ENCODE peak calls at places on chromosomes 2 and 18, in six cellular contexts. One of them, this sample, is unnamed.

GRCh38 chr2:163664610-163665009 is 71.2 kb downstream of the FIGN start:
- DNase-seq in endothelial cell of umbilical vein: no peak
- DNase-seq in mesenchymal stem cell: peak; percentile 94
- DNase-seq in mesendoderm: no peak
- DNase-seq in ascending aorta: no peak
- DNase-seq in kidney: no peak
- DNase-seq in this sample: peak; percentile 58

GRCh38 chr2:139196754-139197153 is 416.6 kb upstream of the NXPH2 start:
- DNase-seq in endothelial cell of umbilical vein: no peak
- DNase-seq in ascending aorta: no peak
- DNase-seq in mesenchymal stem cell: no peak
- DNase-seq in kidney: no peak
- DNase-seq in mesendoderm: no peak
- DNase-seq in this sample: no peak

GRCh38 chr2:96024336-96025106 is 10.2 kb downstream of the GPAT2 start:
- DNase-seq in ascending aorta: peak; percentile 58
- DNase-seq in kidney: peak; percentile 41
- DNase-seq in mesendoderm: no peak
- DNase-seq in mesenchymal stem cell: no peak
- DNase-seq in endothelial cell of umbilical vein: no peak
- DNase-seq in this sample: no peak

GRCh38 chr2:120847700-120848321 is 112.1 kb downstream of the GLI2 start:
- DNase-seq in mesendoderm: no peak
- DNase-seq in ascending aorta: no peak
- DNase-seq in endothelial cell of umbilical vein: no peak
- DNase-seq in kidney: peak; percentile 83
- DNase-seq in mesenchymal stem cell: no peak
- DNase-seq in this sample: no peak

GRCh38 chr2:161223139-161223732 is 63.0 kb downstream of the TANK start:
- DNase-seq in mesendoderm: peak; percentile 29
- DNase-seq in endothelial cell of umbilical vein: peak; percentile 77
- DNase-seq in kidney: no peak
- DNase-seq in mesenchymal stem cell: peak; percentile 59
- DNase-seq in ascending aorta: no peak
- DNase-seq in this sample: no peak

GRCh38 chr2:134679740-134680139 is 39.1 kb downstream of the TMEM163 start:
- DNase-seq in kidney: no peak
- DNase-seq in mesenchymal stem cell: no peak
- DNase-seq in ascending aorta: no peak
- DNase-seq in endothelial cell of umbilical vein: no peak
- DNase-seq in mesendoderm: no peak
- DNase-seq in this sample: no peak

GRCh38 chr2:5148392-5149085 is 543.6 kb upstream of the SOX11 start:
- DNase-seq in mesenchymal stem cell: no peak
- DNase-seq in ascending aorta: no peak
- DNase-seq in endothelial cell of umbilical vein: no peak
- DNase-seq in kidney: no peak
- DNase-seq in mesendoderm: no peak
- DNase-seq in this sample: no peak

GRCh38 chr2:201406077-201406662 is 45.1 kb downstream of the TRAK2 start:
- DNase-seq in ascending aorta: no peak
- DNase-seq in mesenchymal stem cell: peak; percentile 80
- DNase-seq in mesendoderm: no peak
- DNase-seq in kidney: no peak
- DNase-seq in endothelial cell of umbilical vein: peak; percentile 63
- DNase-seq in this sample: peak; percentile 39

GRCh38 chr2:228102949-228103348 is 78.5 kb downstream of the SPHKAP start:
- DNase-seq in mesendoderm: no peak
- DNase-seq in endothelial cell of umbilical vein: no peak
- DNase-seq in mesenchymal stem cell: no peak
- DNase-seq in kidney: no peak
- DNase-seq in ascending aorta: no peak
- DNase-seq in this sample: no peak

GRCh38 chr2:166293984-166294383 is 81.8 kb downstream of the SCN9A start:
- DNase-seq in endothelial cell of umbilical vein: no peak
- DNase-seq in kidney: no peak
- DNase-seq in mesenchymal stem cell: no peak
- DNase-seq in mesendoderm: no peak
- DNase-seq in ascending aorta: no peak
- DNase-seq in this sample: no peak

GRCh38 chr2:233542507-233542906 is 24.1 kb downstream of the USP40 start:
- DNase-seq in ascending aorta: no peak
- DNase-seq in endothelial cell of umbilical vein: no peak
- DNase-seq in mesenchymal stem cell: peak; percentile 68
- DNase-seq in kidney: no peak
- DNase-seq in mesendoderm: no peak
- DNase-seq in this sample: peak; percentile 61

GRCh38 chr18:69838620-69839411 is 108.9 kb downstream of the CD226 start:
- DNase-seq in ascending aorta: no peak
- DNase-seq in kidney: no peak
- DNase-seq in endothelial cell of umbilical vein: no peak
- DNase-seq in mesendoderm: peak; percentile 80
- DNase-seq in mesenchymal stem cell: no peak
- DNase-seq in this sample: no peak

GRCh38 chr2:147538088-147538487 is 306.7 kb upstream of the ACVR2A start:
- DNase-seq in ascending aorta: no peak
- DNase-seq in mesenchymal stem cell: peak; percentile 82
- DNase-seq in mesendoderm: peak; percentile 61
- DNase-seq in endothelial cell of umbilical vein: no peak
- DNase-seq in kidney: no peak
- DNase-seq in this sample: no peak

GRCh38 chr2:145593991-145594702 is 1074.2 kb upstream of the ZEB2 start:
- DNase-seq in mesenchymal stem cell: peak; percentile 91
- DNase-seq in kidney: no peak
- DNase-seq in mesendoderm: peak; percentile 49
- DNase-seq in endothelial cell of umbilical vein: peak; percentile 87
- DNase-seq in ascending aorta: no peak
- DNase-seq in this sample: peak; percentile 34

GRCh38 chr2:56117764-56118163 is 66.0 kb upstream of the CCDC85A start:
- DNase-seq in endothelial cell of umbilical vein: no peak
- DNase-seq in kidney: no peak
- DNase-seq in ascending aorta: no peak
- DNase-seq in mesenchymal stem cell: no peak
- DNase-seq in mesendoderm: peak; percentile 81
- DNase-seq in this sample: no peak

GRCh38 chr2:74864728-74865722 is 31.1 kb downstream of the HK2 start:
- DNase-seq in mesendoderm: peak; percentile 72
- DNase-seq in ascending aorta: no peak
- DNase-seq in endothelial cell of umbilical vein: no peak
- DNase-seq in mesenchymal stem cell: no peak
- DNase-seq in kidney: no peak
- DNase-seq in this sample: no peak

GRCh38 chr2:207746131-207746530 is 23.6 kb downstream of the FZD5 start:
- DNase-seq in endothelial cell of umbilical vein: peak; percentile 65
- DNase-seq in mesendoderm: peak; percentile 74
- DNase-seq in mesenchymal stem cell: peak; percentile 76
- DNase-seq in kidney: no peak
- DNase-seq in ascending aorta: no peak
- DNase-seq in this sample: peak; percentile 53

GRCh38 chr2:105802587-105802986 is 57.9 kb downstream of the NCK2 start:
- DNase-seq in mesenchymal stem cell: peak; percentile 11
- DNase-seq in endothelial cell of umbilical vein: no peak
- DNase-seq in mesendoderm: no peak
- DNase-seq in kidney: no peak
- DNase-seq in ascending aorta: no peak
- DNase-seq in this sample: no peak

GRCh38 chr2:241598487-241598886 is 38.5 kb downstream of the THAP4 start:
- DNase-seq in endothelial cell of umbilical vein: no peak
- DNase-seq in ascending aorta: no peak
- DNase-seq in kidney: no peak
- DNase-seq in mesendoderm: peak; percentile 57
- DNase-seq in mesenchymal stem cell: no peak
- DNase-seq in this sample: no peak

GRCh38 chr2:241161646-241162281 is 11.5 kb downstream of the PPP1R7 start:
- DNase-seq in endothelial cell of umbilical vein: no peak
- DNase-seq in mesenchymal stem cell: peak; percentile 33
- DNase-seq in ascending aorta: peak; percentile 87
- DNase-seq in kidney: peak; percentile 90
- DNase-seq in mesendoderm: no peak
- DNase-seq in this sample: no peak

GRCh38 chr2:74867841-74868658 is 34.1 kb downstream of the HK2 start:
- DNase-seq in ascending aorta: no peak
- DNase-seq in mesenchymal stem cell: peak; percentile 90
- DNase-seq in kidney: no peak
- DNase-seq in endothelial cell of umbilical vein: no peak
- DNase-seq in mesendoderm: no peak
- DNase-seq in this sample: no peak

GRCh38 chr18:79545714-79546113 is 133.9 kb upstream of the CTDP1 start:
- DNase-seq in ascending aorta: no peak
- DNase-seq in endothelial cell of umbilical vein: no peak
- DNase-seq in kidney: peak; percentile 46
- DNase-seq in mesendoderm: no peak
- DNase-seq in mesenchymal stem cell: no peak
- DNase-seq in this sample: no peak

GRCh38 chr2:176356251-176356650 is 87.0 kb downstream of the MTX2 start:
- DNase-seq in endothelial cell of umbilical vein: peak; percentile 2
- DNase-seq in mesenchymal stem cell: no peak
- DNase-seq in mesendoderm: no peak
- DNase-seq in ascending aorta: no peak
- DNase-seq in kidney: no peak
- DNase-seq in this sample: no peak

GRCh38 chr2:173159794-173160463 is 84.3 kb downstream of the MAP3K20 start:
- DNase-seq in mesenchymal stem cell: peak; percentile 99
- DNase-seq in endothelial cell of umbilical vein: peak; percentile 49
- DNase-seq in ascending aorta: peak; percentile 98
- DNase-seq in kidney: peak; percentile 90
- DNase-seq in mesendoderm: peak; percentile 85
- DNase-seq in this sample: peak; percentile 92

GRCh38 chr2:200741468-200742202 is 70.1 kb upstream of the BZW1 start:
- DNase-seq in mesenchymal stem cell: no peak
- DNase-seq in kidney: no peak
- DNase-seq in ascending aorta: no peak
- DNase-seq in endothelial cell of umbilical vein: no peak
- DNase-seq in mesendoderm: peak; percentile 26
- DNase-seq in this sample: no peak

GRCh38 chr2:29522951-29523669 is 398.3 kb downstream of the ALK start:
- DNase-seq in endothelial cell of umbilical vein: no peak
- DNase-seq in mesenchymal stem cell: peak; percentile 66
- DNase-seq in mesendoderm: no peak
- DNase-seq in kidney: no peak
- DNase-seq in ascending aorta: no peak
- DNase-seq in this sample: peak; percentile 58

GRCh38 chr2:59790186-59791142 is 763.0 kb downstream of the BCL11A start:
- DNase-seq in mesenchymal stem cell: no peak
- DNase-seq in kidney: no peak
- DNase-seq in endothelial cell of umbilical vein: no peak
- DNase-seq in mesendoderm: no peak
- DNase-seq in ascending aorta: no peak
- DNase-seq in this sample: no peak

GRCh38 chr2:203928849-203929248 is 7.7 kb upstream of the ICOS start:
- DNase-seq in ascending aorta: no peak
- DNase-seq in mesenchymal stem cell: no peak
- DNase-seq in endothelial cell of umbilical vein: peak; percentile 34
- DNase-seq in mesendoderm: no peak
- DNase-seq in kidney: no peak
- DNase-seq in this sample: no peak

GRCh38 chr2:50615296-50615695 is 416.6 kb downstream of the NRXN1 start:
- DNase-seq in ascending aorta: no peak
- DNase-seq in mesenchymal stem cell: no peak
- DNase-seq in mesendoderm: no peak
- DNase-seq in kidney: no peak
- DNase-seq in endothelial cell of umbilical vein: peak; percentile 7
- DNase-seq in this sample: no peak

DNA sequence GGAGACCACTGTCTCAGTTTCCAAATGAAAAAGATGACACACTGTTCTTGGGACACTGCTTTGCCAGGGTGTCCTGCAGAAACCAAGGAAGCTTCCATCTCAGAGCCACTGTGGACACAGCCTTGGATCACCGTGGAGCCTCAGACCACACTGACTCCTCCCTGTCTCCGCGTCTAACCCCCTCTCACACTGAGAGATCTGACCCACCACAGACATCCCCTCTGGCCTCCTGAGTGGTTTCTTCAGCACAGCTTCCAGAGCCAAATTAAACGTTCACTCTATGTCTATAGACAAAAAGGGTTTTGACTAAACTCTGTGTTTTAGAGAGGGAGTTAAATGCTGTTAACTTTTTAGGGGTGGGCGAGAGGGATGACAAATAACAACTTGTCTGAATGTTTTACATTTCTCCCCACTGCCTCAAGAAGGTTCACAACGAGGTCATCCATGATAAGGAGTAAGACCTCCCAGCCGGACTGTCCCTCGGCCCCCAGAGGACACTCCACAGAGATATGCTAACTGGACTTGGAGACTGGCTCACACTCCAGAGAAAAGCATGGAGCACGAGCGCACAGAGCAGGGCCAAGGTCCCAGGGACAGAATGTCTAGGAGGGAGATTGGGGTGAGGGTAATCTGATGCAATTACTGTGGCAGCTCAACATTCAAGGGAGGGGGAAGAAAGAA is 113.4 kb upstream of the PKDCC start:
- DNase-seq in endothelial cell of umbilical vein: no peak
- DNase-seq in kidney: peak; percentile 92
- DNase-seq in ascending aorta: no peak
- DNase-seq in mesenchymal stem cell: peak; percentile 91
- DNase-seq in mesendoderm: no peak
- DNase-seq in this sample: peak; percentile 26
- H3K27ac ChIP-seq in endothelial cell of umbilical vein: no peak overlapping the region
- H3K27ac ChIP-seq in kidney: no peak overlapping the region
- H3K27ac ChIP-seq in ascending aorta: peak overlapping the region; percentile 22
- H3K27ac ChIP-seq in mesenchymal stem cell: peak overlapping the region; percentile 54
- H3K27ac ChIP-seq in mesendoderm: no peak overlapping the region
- H3K27ac ChIP-seq in this sample: peak overlapping the region; percentile 92

GRCh38 chr18:6876646-6877045 is 147.1 kb downstream of the ARHGAP28 start:
- DNase-seq in mesendoderm: no peak
- DNase-seq in mesenchymal stem cell: peak; percentile 18
- DNase-seq in ascending aorta: no peak
- DNase-seq in kidney: no peak
- DNase-seq in endothelial cell of umbilical vein: no peak
- DNase-seq in this sample: peak; percentile 7
- H3K27ac ChIP-seq in mesendoderm: no peak overlapping the region
- H3K27ac ChIP-seq in mesenchymal stem cell: peak overlapping the region; percentile 46
- H3K27ac ChIP-seq in ascending aorta: no peak overlapping the region
- H3K27ac ChIP-seq in kidney: no peak overlapping the region
- H3K27ac ChIP-seq in endothelial cell of umbilical vein: no peak overlapping the region
- H3K27ac ChIP-seq in this sample: no peak overlapping the region

GRCh38 chr2:37271376-37272067 is 40.1 kb downstream of the NDUFAF7 start:
- DNase-seq in mesenchymal stem cell: no peak
- DNase-seq in kidney: no peak
- DNase-seq in mesendoderm: peak; percentile 87
- DNase-seq in ascending aorta: no peak
- DNase-seq in endothelial cell of umbilical vein: no peak
- DNase-seq in this sample: no peak
- H3K27ac ChIP-seq in mesenchymal stem cell: no peak overlapping the region
- H3K27ac ChIP-seq in kidney: no peak overlapping the region
- H3K27ac ChIP-seq in mesendoderm: no peak overlapping the region
- H3K27ac ChIP-seq in ascending aorta: no peak overlapping the region
- H3K27ac ChIP-seq in endothelial cell of umbilical vein: no peak overlapping the region
- H3K27ac ChIP-seq in this sample: no peak overlapping the region

DNA sequence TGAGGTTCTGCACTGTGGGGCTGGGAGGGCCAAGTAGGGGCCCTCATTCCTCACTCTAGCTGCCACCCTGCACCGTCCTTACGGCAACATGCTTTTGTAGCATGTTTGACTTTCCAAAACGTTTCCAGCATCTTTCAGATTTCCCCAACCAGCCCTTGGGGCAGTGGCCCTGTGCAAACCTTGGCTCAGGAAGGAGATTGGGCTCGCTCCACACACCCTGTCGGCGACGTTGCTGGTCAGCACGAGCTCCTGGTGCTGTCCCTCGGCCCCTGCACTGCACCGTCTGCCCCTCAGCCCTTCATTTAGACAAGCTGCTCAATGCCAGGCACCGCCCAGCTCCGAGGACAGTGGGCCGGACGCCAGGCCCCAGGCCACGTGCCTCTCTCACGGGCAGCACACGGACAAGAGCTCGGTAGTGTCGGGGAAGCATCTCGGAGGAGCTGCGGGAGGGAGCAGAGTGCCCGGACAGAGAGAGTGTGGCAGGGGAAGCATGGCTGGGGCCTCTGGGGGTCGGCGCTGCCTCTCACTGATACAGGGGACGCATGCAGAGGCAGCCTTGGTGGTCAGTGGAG is 6.9 kb downstream of the GPR17 start:
- DNase-seq in endothelial cell of umbilical vein: no peak
- DNase-seq in ascending aorta: no peak
- DNase-seq in mesenchymal stem cell: no peak
- DNase-seq in mesendoderm: no peak
- DNase-seq in kidney: peak; percentile 64
- DNase-seq in this sample: no peak
- H3K27ac ChIP-seq in endothelial cell of umbilical vein: no peak overlapping the region
- H3K27ac ChIP-seq in ascending aorta: peak overlapping the region; percentile 46
- H3K27ac ChIP-seq in mesenchymal stem cell: no peak overlapping the region
- H3K27ac ChIP-seq in mesendoderm: no peak overlapping the region
- H3K27ac ChIP-seq in kidney: no peak overlapping the region
- H3K27ac ChIP-seq in this sample: no peak overlapping the region

This sample was measured in AG04450.